ENCODE peak calls at places on chromosomes 5 and 9, in six cellular contexts. O is H9, V is H1, S is mesenchymal stem cell, B is mesendoderm, X is neuronal stem cell. E is an unnamed sample.

GRCh38 chr9:37325778-37326177 is 96.7 kb upstream of the GRHPR start:
- DNase-seq in S (no peak), V (no peak), B (no peak), O (no peak), X (no peak), E (no peak)

GRCh38 chr5:32612134-32612888 is 27.0 kb downstream of the SUB1 start:
- DNase-seq in X (no peak), V (no peak), B (peak; percentile 82), S (peak; percentile 16), O (no peak), E (peak; percentile 23)

GRCh38 chr9:114799441-114799840 is 6.4 kb downstream of the TNFSF15 start:
- DNase-seq in X (peak; percentile 56), S (peak; percentile 21), B (peak; percentile 89), V (peak; percentile 49), O (peak; percentile 40), E (no peak)

GRCh38 chr5:180648658-180649296 is 623 bp downstream of the FLT4 start:
- DNase-seq in B (peak; percentile 46), S (no peak), O (peak; percentile 58), V (peak; percentile 89), X (peak; percentile 55), E (peak; percentile 46)

GRCh38 chr9:32378496-32378895 is 5.9 kb upstream of the ACO1 start:
- DNase-seq in V (no peak), O (peak; percentile 52), S (peak; percentile 85), X (peak; percentile 57), B (peak; percentile 86), E (peak; percentile 81)

GRCh38 chr9:4548796-4549725 is 58.8 kb downstream of the SLC1A1 start:
- DNase-seq in S (no peak), B (peak; percentile 75), X (peak; percentile 5), O (peak; percentile 79), V (peak; percentile 82), E (peak; percentile 37)

GRCh38 chr9:4243113-4243512 is 56.8 kb downstream of the GLIS3 start:
- DNase-seq in B (no peak), X (no peak), O (no peak), V (no peak), S (no peak), E (no peak)

GRCh38 chr5:76427481-76428140 is 24.5 kb downstream of the IQGAP2 start:
- DNase-seq in X (no peak), V (peak; percentile 61), O (peak; percentile 54), S (no peak), B (peak; percentile 20), E (no peak)

GRCh38 chr5:138177936-138178515 is 404 bp downstream of the BRD8 start:
- DNase-seq in X (no peak), S (peak; percentile 52), O (no peak), V (no peak), B (peak; percentile 36), E (peak; percentile 45)

GRCh38 chr9:116090030-116090770 is 63.4 kb upstream of the PAPPA start:
- DNase-seq in X (no peak), V (no peak), S (no peak), B (no peak), O (no peak), E (no peak)

GRCh38 chr5:18745591-18745987 is 1111.3 kb downstream of the TAF11L14 start:
- DNase-seq in B (no peak), S (no peak), O (no peak), X (no peak), V (no peak), E (no peak)

GRCh38 chr5:42242210-42242609 is 181.0 kb upstream of the GHR start:
- DNase-seq in O (no peak), B (no peak), S (no peak), V (no peak), X (no peak), E (no peak)

GRCh38 chr9:108913391-108913790 is 20.5 kb downstream of the ELP1 start:
- DNase-seq in V (no peak), B (no peak), S (peak; percentile 11), O (no peak), X (no peak), E (no peak)

GRCh38 chr9:138071731-138072130 is 194.1 kb downstream of the CACNA1B start:
- DNase-seq in S (no peak), X (no peak), B (no peak), O (no peak), V (no peak), E (no peak)

GRCh38 chr5:141121985-141122384 is 367 bp downstream of the PCDHB4 start:
- DNase-seq in V (no peak), O (peak; percentile 28), X (no peak), B (no peak), S (no peak), E (no peak)

GRCh38 chr9:127176631-127177030 is 54.2 kb upstream of the ANGPTL2 start:
- DNase-seq in X (no peak), O (peak; percentile 10), S (no peak), B (no peak), V (no peak), E (no peak)

GRCh38 chr5:141524604-141525597 is 36.0 kb downstream of the PCDHGC5 start:
- DNase-seq in S (peak; percentile 98), O (peak; percentile 98), X (peak; percentile 98), B (peak; percentile 99), V (peak; percentile 90), E (peak; percentile 92)

GRCh38 chr9:36813149-36813548 is 220.9 kb downstream of the PAX5 start:
- DNase-seq in X (no peak), S (no peak), V (no peak), O (no peak), B (no peak), E (no peak)

DNA sequence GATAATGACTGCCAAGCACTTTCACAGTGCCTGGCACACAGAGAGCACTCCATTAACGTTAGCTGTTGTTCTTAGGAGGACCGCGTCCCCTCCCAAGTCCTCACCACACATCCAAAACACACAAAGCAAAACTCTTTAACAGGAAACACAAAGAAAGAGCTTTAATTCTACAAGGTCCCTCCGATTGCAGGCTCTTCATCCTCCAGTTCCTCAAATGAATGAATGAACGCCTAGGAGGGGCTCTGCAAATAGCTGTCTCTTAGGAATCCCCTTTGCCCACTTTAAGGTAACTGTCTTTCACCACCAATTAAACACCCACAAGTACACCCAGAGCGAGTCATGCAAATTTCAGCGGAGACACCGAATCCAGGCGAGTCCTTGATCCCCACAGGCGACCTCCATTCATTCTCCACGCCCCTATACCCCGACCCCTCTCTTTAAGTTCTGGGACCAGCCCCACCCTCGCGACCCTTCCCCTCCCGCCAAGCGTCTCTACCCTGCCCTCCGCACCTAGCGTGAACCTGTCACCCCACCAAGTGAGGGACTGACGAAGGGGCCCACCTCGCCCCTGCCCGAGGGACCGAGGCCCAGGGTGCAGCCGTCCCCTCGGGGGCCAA is 631 bp downstream of the TSC1 start:
- DNase-seq in V (no peak), B (peak; percentile 42), X (no peak), O (no peak), S (peak; percentile 18), E (no peak)
- H2BK120ac ChIP-seq in V (no peak overlapping the region), B (no peak overlapping the region), X (no peak overlapping the region), O (no peak overlapping the region), S (peak overlapping the region; percentile 54), E (peak overlapping the region; percentile 81)

DNA sequence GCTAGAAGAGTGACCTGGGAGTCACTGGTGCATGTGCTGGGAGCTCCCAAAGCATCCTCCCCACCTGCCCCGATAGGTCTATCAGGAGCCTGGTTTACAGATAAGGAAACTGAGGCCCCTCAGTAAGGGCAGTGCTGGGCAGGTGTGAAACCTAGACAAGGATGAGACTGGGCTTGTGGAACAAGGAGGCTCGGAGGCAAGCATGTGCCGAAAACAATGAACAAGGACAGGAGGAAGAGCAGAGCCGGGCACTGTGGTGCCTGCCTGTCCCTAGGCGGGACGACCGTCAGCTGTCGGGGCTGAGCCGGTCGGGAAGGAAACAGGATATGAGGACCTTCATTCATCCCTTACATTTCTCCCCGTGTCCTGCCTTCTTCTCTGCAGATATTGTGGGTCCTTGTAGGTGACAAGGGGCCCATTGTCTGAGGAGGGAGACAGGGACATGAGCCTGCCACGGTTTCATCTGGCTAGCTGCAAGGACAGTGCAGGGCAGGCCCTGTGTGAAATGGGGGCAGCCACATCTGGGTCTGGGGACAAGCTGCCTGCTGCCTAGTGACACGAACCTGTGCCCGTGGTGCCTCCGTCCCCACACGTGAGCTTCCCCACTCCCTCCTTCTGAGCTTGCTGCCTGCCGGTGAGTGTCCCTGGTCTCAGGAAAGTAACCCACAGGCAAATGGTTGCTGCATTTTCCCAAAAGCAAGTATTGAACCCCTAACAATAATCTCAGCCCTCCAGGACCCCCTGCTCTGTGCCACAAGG is 18.6 kb downstream of the FGD3 start:
- DNase-seq in X (no peak), S (no peak), B (no peak), V (no peak), O (no peak), E (no peak)
- H3K18ac ChIP-seq in X (peak overlapping the region; percentile 79), S (no peak overlapping the region), B (no peak overlapping the region), V (peak overlapping the region; percentile 52), O (no peak overlapping the region), E (no peak overlapping the region)

GRCh38 chr5:113132579-113132978 is 156.0 kb downstream of the DCP2 start:
- DNase-seq in B (no peak), V (no peak), S (no peak), X (no peak), O (no peak), E (no peak)
- H3K4me2 ChIP-seq in B (no peak overlapping the region), V (no peak overlapping the region), S (no peak overlapping the region), X (no peak overlapping the region), O (no peak overlapping the region), E (no peak overlapping the region)

DNA sequence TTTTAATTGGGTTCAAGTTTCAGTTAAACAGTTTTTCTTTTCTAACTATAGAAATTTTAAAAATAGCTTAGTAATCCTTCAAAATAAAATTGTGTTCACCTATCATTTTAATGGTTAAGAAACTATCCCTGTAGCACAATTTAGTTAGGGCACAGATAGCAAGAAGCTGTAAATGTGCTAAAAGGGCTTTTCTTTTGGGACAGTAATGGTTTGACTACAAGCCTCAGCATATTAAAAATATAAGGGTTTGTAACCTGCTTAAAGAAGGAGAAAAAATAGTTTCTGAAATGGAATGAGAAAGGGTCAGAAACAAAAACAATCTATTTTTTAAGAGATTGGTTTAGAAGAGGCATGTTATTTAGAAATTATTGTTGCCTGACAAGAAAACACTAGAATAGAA is 62.7 kb downstream of the PDE4D start:
- DNase-seq in O (no peak), V (no peak), B (no peak), X (no peak), S (no peak), E (no peak)
- H2BK120ac ChIP-seq in O (no peak overlapping the region), V (no peak overlapping the region), B (no peak overlapping the region), X (no peak overlapping the region), S (no peak overlapping the region), E (no peak overlapping the region)

GRCh38 chr9:134971196-134971595 is 53.5 kb upstream of the FCN1 start:
- DNase-seq in X (no peak), B (no peak), S (no peak), V (no peak), O (no peak), E (no peak)
- H3K18ac ChIP-seq in X (no peak overlapping the region), B (no peak overlapping the region), S (no peak overlapping the region), V (no peak overlapping the region), O (no peak overlapping the region), E (no peak overlapping the region)

DNA sequence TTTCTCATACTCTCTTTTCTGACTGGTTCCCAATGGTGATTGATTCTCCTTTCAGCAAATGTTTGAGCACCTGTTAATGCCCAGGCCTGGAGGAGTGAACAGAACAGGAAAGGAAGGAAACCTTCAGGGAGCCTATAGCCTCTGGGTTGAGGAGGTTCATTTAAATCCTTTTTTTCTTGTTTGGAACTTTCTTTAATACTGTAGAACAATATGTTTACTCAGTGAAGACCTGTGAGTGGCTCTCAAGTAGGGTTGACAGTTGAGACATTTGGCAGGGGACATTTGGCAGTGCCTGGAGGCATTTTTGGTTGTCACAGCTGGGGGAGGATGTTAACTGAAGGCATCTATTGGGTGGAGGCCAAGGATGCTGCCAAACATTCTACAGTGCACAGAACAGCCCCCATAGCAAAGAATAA is 6.1 kb upstream of the FAM120AOS start:
- DNase-seq in S (no peak), B (no peak), V (no peak), O (no peak), X (no peak), E (no peak)
- H3K4me2 ChIP-seq in S (no peak overlapping the region), B (no peak overlapping the region), V (no peak overlapping the region), O (no peak overlapping the region), X (no peak overlapping the region), E (no peak overlapping the region)